ENCODE peak calls at places on chromosomes 12 and 14, in four cellular contexts. K, X, J and Q are unnamed samples.

GRCh38 chr12:52036587-52037171 is 14.6 kb upstream of the NR4A1 start:
- DNase-seq in K (no peak), X (peak), J (no peak), Q (peak)

GRCh38 chr14:95237121-95237876 is 80.0 kb upstream of the DICER1 start:
- DNase-seq in K (no peak), X (no peak), J (peak), Q (peak)

GRCh38 chr12:66141299-66141698 is 10.7 kb upstream of the LLPH start:
- DNase-seq in K (no peak), X (no peak), J (no peak), Q (no peak)

GRCh38 chr14:72617391-72618011 is 276.4 kb downstream of the DPF3 start:
- DNase-seq in K (peak), X (no peak), J (no peak), Q (no peak)

GRCh38 chr14:100428727-100429126 is 105.6 kb downstream of the SLC25A47 start:
- DNase-seq in K (no peak), X (no peak), J (no peak), Q (no peak)

GRCh38 chr14:88613552-88614010 is 50.7 kb downstream of the ZC3H14 start:
- DNase-seq in K (no peak), X (no peak), J (peak), Q (peak)

GRCh38 chr14:68873379-68873778 is 80.5 kb upstream of the ZFP36L1 start:
- DNase-seq in K (no peak), X (no peak), J (no peak), Q (no peak)

GRCh38 chr12:116263844-116264243 is 13.6 kb downstream of the MED13L start:
- DNase-seq in K (no peak), X (no peak), J (peak), Q (no peak)

GRCh38 chr12:56188116-56188785 is 1.0 kb downstream of the SMARCC2 start:
- DNase-seq in K (peak), X (no peak), J (no peak), Q (peak)

GRCh38 chr12:64457466-64457865 is 5.5 kb downstream of the TBK1 start:
- DNase-seq in K (no peak), X (no peak), J (no peak), Q (no peak)

GRCh38 chr12:12007713-12008231 is 63.0 kb upstream of the BCL2L14 start:
- DNase-seq in K (no peak), X (no peak), J (no peak), Q (no peak)

GRCh38 chr14:76922599-76922998 is 96.4 kb downstream of the LRRC74A start:
- DNase-seq in K (no peak), X (no peak), J (no peak), Q (no peak)

GRCh38 chr12:13534645-13535398 is 338.3 kb downstream of the EMP1 start:
- DNase-seq in K (peak), X (no peak), J (peak), Q (peak)

GRCh38 chr12:12007001-12007712 is 63.6 kb upstream of the BCL2L14 start:
- DNase-seq in K (no peak), X (no peak), J (no peak), Q (no peak)

GRCh38 chr12:49515266-49515665 is 23.6 kb upstream of the KCNH3 start:
- DNase-seq in K (no peak), X (no peak), J (no peak), Q (no peak)

GRCh38 chr12:57196439-57196838 is 20.2 kb upstream of the NXPH4 start:
- DNase-seq in K (no peak), X (no peak), J (no peak), Q (peak)

GRCh38 chr14:68549057-68549421 is 243.8 kb downstream of the ZFP36L1 start:
- DNase-seq in K (no peak), X (no peak), J (no peak), Q (no peak)

GRCh38 chr14:41668346-41668745 is 61.7 kb downstream of the LRFN5 start:
- DNase-seq in K (no peak), X (no peak), J (no peak), Q (no peak)

GRCh38 chr12:95633049-95633545 is 81.8 kb upstream of the USP44 start:
- DNase-seq in K (no peak), X (no peak), J (peak), Q (peak)

GRCh38 chr12:93894391-93895095 is 217.4 kb downstream of the CRADD start:
- DNase-seq in K (no peak), X (no peak), J (no peak), Q (peak)

GRCh38 chr14:53016491-53016890 is 65.6 kb upstream of the FERMT2 start:
- DNase-seq in K (no peak), X (no peak), J (no peak), Q (no peak)

GRCh38 chr14:99270491-99271287 is 1.3 kb downstream of the BCL11B start:
- DNase-seq in K (no peak), X (no peak), J (no peak), Q (no peak)

GRCh38 chr14:99266181-99267178 is 5.5 kb downstream of the BCL11B start:
- DNase-seq in K (no peak), X (peak), J (peak), Q (peak)

GRCh38 chr14:99267871-99268775 is 3.9 kb downstream of the BCL11B start:
- DNase-seq in K (no peak), X (no peak), J (no peak), Q (peak)

GRCh38 chr14:99271288-99271941 is 582 bp downstream of the BCL11B start:
- DNase-seq in K (no peak), X (no peak), J (no peak), Q (no peak)

GRCh38 chr14:99268776-99269510 is 3.1 kb downstream of the BCL11B start:
- DNase-seq in K (no peak), X (no peak), J (no peak), Q (no peak)
- H3K27ac ChIP-seq in K (no peak), X (peak), J (no peak), Q (peak)

GRCh38 chr14:59346796-59347510 is 118.2 kb downstream of the GPR135 start:
- DNase-seq in K (no peak), X (no peak), J (no peak), Q (no peak)
- H3K27ac ChIP-seq in K (no peak), X (no peak), J (no peak), Q (no peak)

DNA sequence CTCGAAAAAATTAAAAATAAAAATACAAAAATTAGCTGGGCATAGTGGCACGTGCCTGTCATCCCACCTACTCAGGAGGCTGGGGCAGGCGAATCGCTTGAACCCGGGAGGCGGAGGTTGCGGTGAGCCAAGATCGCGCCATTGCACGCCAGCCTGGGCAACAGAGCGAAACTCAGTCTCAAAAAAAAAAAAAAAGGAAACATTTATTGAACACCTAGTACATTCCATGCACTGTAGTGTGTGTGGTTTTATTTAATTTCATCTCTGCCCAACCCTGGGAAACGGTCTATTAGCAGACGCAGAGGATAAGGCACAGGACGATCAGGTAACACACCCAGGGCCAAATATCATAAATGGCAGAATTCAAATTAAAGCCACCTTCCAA is 35.8 kb upstream of the SINHCAF start:
- DNase-seq in K (no peak), X (no peak), J (no peak), Q (no peak)
- H3K27ac ChIP-seq in K (peak), X (no peak), J (peak), Q (no peak)

DNA sequence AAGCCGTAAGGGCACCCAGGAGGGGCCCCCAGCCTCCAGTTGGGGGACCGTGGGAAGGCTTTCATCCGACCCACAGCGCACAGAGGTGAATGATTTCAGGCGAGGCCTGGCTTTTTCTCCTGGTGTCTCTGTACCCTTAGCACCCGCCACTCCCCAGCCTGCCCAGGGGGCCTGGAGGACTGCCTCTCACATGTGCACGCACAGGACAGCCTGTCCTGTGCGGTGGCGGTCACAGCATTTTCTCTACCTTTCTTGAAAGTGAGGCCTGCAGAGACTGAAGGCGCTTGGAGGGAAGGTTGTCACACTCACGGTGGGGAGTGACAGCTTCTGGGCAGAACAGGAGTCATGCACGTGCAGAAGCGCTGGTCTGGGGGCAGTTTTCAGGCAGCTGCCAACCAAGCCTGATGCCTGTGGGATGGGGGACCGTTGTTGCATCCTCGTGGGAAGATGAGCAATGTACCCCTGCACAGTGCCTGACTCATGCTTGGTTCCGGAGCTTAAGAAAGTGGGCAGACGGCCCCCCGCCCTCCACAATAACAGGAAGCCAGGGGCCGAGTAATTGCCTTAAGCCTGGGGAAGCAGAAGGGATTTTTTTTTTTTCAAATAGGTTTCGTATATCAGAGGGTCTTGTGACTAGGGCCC is 148.1 kb downstream of the TSPAN9 start:
- DNase-seq in K (no peak), X (no peak), J (no peak), Q (no peak)
- H3K27ac ChIP-seq in K (no peak), X (no peak), J (no peak), Q (no peak)

DNA sequence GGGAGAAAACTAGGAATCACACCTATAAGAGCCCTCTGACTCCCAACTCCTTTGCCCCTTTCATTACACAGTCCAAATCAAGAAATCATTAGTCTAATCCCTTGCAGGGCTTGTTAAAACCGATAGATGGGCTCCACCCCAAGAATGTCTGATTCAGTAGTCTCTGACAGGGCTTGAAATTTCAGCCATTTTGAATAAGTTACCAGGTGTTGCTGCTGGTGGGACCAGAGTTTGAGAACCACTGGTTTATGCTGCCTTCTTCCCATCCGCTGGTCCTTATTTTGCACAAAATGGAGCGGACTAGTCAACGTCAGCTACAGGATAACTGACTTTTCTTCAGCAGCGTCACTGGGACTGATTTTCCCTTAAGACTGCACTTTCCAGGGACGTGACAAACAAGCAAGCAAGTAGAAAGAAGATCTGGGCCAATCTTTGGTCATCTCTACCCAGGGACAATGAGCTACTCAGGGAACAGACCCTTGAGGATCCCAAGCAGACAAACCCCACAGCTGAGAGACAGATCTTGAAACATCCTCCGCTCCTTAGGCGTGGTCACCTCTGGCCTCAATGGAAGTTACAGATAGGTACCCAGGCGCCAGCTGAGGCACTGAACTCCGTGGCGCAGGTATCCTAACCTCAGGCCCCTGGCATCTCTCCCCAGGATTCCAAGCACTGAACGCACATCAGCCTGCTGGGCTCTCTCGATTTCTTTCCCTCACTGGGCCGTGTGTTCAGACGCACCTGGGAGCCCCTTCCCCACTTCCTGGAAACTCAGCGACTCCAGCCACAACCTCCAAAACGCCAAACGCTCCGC is 900 bp downstream of the KCTD10 start:
- DNase-seq in K (no peak), X (no peak), J (no peak), Q (no peak)
- H3K27ac ChIP-seq in K (no peak), X (no peak), J (peak), Q (no peak)

DNA sequence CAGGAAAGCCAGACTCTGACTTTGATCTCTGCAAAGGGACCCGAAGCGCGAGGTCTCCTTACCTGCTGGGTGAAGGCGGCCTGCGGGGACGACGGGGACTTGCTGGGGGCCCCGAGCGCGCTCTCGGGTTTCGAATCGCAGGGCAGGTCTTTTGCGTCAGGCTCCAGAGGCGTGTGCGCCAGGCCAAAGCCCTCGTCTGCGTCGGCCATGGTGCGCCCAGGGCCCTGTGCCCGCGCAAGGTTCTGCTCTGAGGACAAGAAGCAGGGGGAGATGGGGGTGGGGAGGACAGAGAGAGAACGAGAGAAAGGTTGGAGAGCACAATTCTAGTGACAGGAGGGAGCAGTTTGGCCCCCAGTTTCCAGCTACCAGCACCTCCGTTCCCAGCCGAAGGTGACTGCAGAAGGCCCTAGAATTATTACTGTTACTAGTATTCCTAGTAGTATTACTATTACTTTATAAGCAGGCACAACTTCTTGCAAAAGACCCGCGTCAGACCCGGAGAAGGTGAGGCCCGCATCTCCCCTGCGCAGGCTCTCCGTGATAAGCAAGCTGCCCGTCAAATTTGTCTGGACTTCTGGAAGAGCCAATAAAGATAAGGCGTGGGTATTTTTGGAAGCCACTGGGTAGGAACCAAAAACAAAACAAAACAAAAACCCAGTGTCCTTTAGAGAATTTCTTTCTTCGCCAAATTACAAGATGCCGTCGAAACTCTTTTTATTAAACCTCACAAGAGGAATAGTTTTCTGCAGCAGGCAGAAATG is 2.1 kb downstream of the TBX5 start:
- DNase-seq in K (peak), X (no peak), J (no peak), Q (no peak)
- H3K27ac ChIP-seq in K (no peak), X (no peak), J (no peak), Q (no peak)